ENCODE peak calls at places on chromosomes 3 and 15, in ten cellular contexts. N is stimulated activated CD8-positive, alpha-beta memory T cell treated with anti-CD3 and anti-CD28 coated beads, Interleukin-2, amount 100 ng/mL, for 48 hours; V is lung; O is activated naive CD4-positive, alpha-beta T cell; H is AG09309; D is gastrocnemius medialis; A is right lobe of liver; F is AG09319; T is foreskin fibroblast; Y is tibial nerve. P is an unnamed sample.

GRCh38 chr15:84684092-84684491 is 26.1 kb upstream of the NMB start:
- DNase-seq in Y (no peak), H (no peak), O (no peak), V (no peak), T (no peak), D (no peak), N (no peak), A (no peak), F (no peak), P (no peak)

GRCh38 chr3:51282931-51283330 is 102.2 kb upstream of the MANF start:
- DNase-seq in A (no peak), O (no peak), H (peak), V (no peak), D (no peak), N (no peak), F (no peak), Y (no peak), T (no peak), P (no peak)

GRCh38 chr3:29525254-29525881 is 244.5 kb downstream of the RBMS3 start:
- DNase-seq in H (peak), A (no peak), F (peak), V (peak), O (no peak), Y (peak), T (peak), N (no peak), D (peak), P (no peak)

GRCh38 chr15:43881944-43882343 is 55.1 kb downstream of the WDR76 start:
- DNase-seq in F (no peak), N (no peak), D (no peak), H (no peak), T (no peak), O (no peak), V (no peak), A (no peak), Y (no peak), P (no peak)

GRCh38 chr3:171646357-171647133 is 163.7 kb downstream of the PLD1 start:
- DNase-seq in D (no peak), A (no peak), T (peak), O (no peak), Y (no peak), V (no peak), N (no peak), F (peak), H (peak), P (no peak)

GRCh38 chr3:102235679-102236078 is 199.1 kb upstream of the ZPLD1 start:
- DNase-seq in V (no peak), N (no peak), T (no peak), Y (no peak), A (no peak), D (no peak), H (no peak), F (no peak), O (peak), P (no peak)

GRCh38 chr15:61003683-61004299 is 225.3 kb downstream of the RORA start:
- DNase-seq in O (no peak), Y (no peak), V (no peak), T (no peak), D (no peak), F (no peak), N (no peak), H (no peak), A (no peak), P (no peak)

GRCh38 chr3:114758828-114759709 is 388.0 kb downstream of the ZBTB20 start:
- DNase-seq in Y (no peak), V (no peak), A (no peak), H (peak), F (peak), D (no peak), O (no peak), T (peak), N (no peak), P (no peak)

GRCh38 chr3:63684081-63684480 is 31.6 kb downstream of the SNTN start:
- DNase-seq in V (no peak), A (no peak), F (no peak), N (no peak), H (no peak), Y (no peak), D (no peak), T (no peak), O (no peak), P (no peak)

GRCh38 chr15:61545763-61546162 is 316.7 kb upstream of the RORA start:
- DNase-seq in V (no peak), D (no peak), H (no peak), F (no peak), Y (no peak), A (no peak), N (no peak), T (no peak), O (no peak), P (no peak)

GRCh38 chr15:75024102-75024636 is 779 bp downstream of the PPCDC start:
- DNase-seq in T (peak), H (no peak), V (no peak), O (no peak), N (no peak), D (peak), A (no peak), Y (no peak), F (no peak), P (peak)